ENCODE peak calls at places on chromosomes 12 and 14, in ten cellular contexts. P is breast epithelium; Z is thyroid gland; S is spleen; A is CD8-positive, alpha-beta T cell; C is endothelial cell of umbilical vein; K is stomach; B is uterus; U is CD8-positive, alpha-beta memory T cell; Y is IMR-90. V is an unnamed sample. For H3K4me1, the result is how much of the 10 kb centered on the place peaks cover.

GRCh38 chr14:92753250-92753649 is 4.8 kb upstream of the LGMN start:
- DNase-seq in A (no peak), Y (no peak), B (no peak), C (no peak), S (no peak), P (no peak), K (no peak), U (no peak), Z (no peak), V (no peak)

GRCh38 chr12:94740601-94741362 is 90.4 kb upstream of the TMCC3 start:
- DNase-seq in K (no peak), Z (peak), P (no peak), C (no peak), U (no peak), B (no peak), S (no peak), Y (no peak), A (no peak), V (no peak)

GRCh38 chr12:47576256-47576655 is 129.6 kb downstream of the RPAP3 start:
- DNase-seq in C (no peak), Y (no peak), U (no peak), A (no peak), B (no peak), P (no peak), Z (no peak), S (no peak), K (no peak), V (no peak)

GRCh38 chr12:95418142-95418541 is 55.8 kb upstream of the METAP2 start:
- DNase-seq in A (no peak), Y (no peak), Z (no peak), U (no peak), S (no peak), K (no peak), B (no peak), P (no peak), C (no peak), V (no peak)

GRCh38 chr12:132603240-132604107 is 6.9 kb downstream of the LRCOL1 start:
- DNase-seq in A (no peak), S (no peak), B (no peak), P (no peak), K (no peak), C (peak), Y (no peak), U (no peak), Z (no peak), V (no peak)

GRCh38 chr12:7345232-7345631 is 41.4 kb downstream of the ACSM4 start:
- DNase-seq in Z (no peak), B (no peak), A (no peak), K (no peak), P (no peak), U (no peak), S (no peak), Y (no peak), C (no peak), V (no peak)

GRCh38 chr12:115306380-115306779 is 622.4 kb upstream of the TBX3 start:
- DNase-seq in Z (no peak), U (no peak), P (no peak), C (no peak), B (no peak), K (no peak), Y (no peak), A (no peak), S (no peak), V (no peak)

GRCh38 chr14:31937730-31938346 is 139.3 kb upstream of the ARHGAP5 start:
- DNase-seq in K (peak), Y (peak), U (no peak), P (peak), S (no peak), C (peak), B (no peak), Z (no peak), A (peak), V (peak)

GRCh38 chr12:119258149-119258548 is 76.4 kb upstream of the CCDC60 start:
- DNase-seq in P (no peak), C (no peak), U (no peak), K (no peak), Z (peak), Y (no peak), A (no peak), B (no peak), S (no peak), V (no peak)

GRCh38 chr14:36663404-36664321 is 2.0 kb downstream of the PAX9 start:
- DNase-seq in K (no peak), B (no peak), Z (peak), Y (no peak), A (no peak), U (no peak), S (no peak), P (no peak), C (no peak), V (no peak)

GRCh38 chr14:70716483-70716882 is 74.8 kb downstream of the TTC9 start:
- DNase-seq in S (no peak), C (no peak), A (no peak), U (no peak), Y (no peak), P (no peak), Z (no peak), K (no peak), B (no peak), V (no peak)

GRCh38 chr12:123232472-123232806 is 502 bp downstream of the MPHOSPH9 start:
- DNase-seq in Y (no peak), K (no peak), Z (no peak), U (no peak), C (no peak), S (no peak), A (no peak), P (no peak), B (no peak), V (no peak)

GRCh38 chr14:55749201-55749812 is 169.3 kb downstream of the KTN1 start:
- DNase-seq in P (peak), Y (peak), B (no peak), C (no peak), U (no peak), K (no peak), Z (no peak), S (no peak), A (no peak), V (no peak)

GRCh38 chr14:74978416-74978947 is 23.1 kb upstream of the PGF start:
- DNase-seq in Z (no peak), P (no peak), Y (no peak), K (no peak), U (no peak), S (no peak), B (no peak), A (no peak), C (no peak), V (no peak)

GRCh38 chr12:18457362-18457761 is 196.0 kb downstream of the PIK3C2G start:
- DNase-seq in C (no peak), S (no peak), A (no peak), B (no peak), Y (no peak), P (no peak), U (no peak), K (no peak), Z (no peak), V (no peak)

GRCh38 chr12:3184485-3184884 is 107.3 kb downstream of the TSPAN9 start:
- DNase-seq in P (no peak), Y (no peak), S (no peak), U (no peak), B (no peak), C (no peak), K (no peak), Z (no peak), A (no peak), V (no peak)

GRCh38 chr14:35046751-35047536 is 872 bp downstream of the FAM177A1 start:
- DNase-seq in Y (peak), Z (peak), P (peak), U (no peak), A (no peak), B (no peak), S (no peak), K (peak), C (peak), V (no peak)

GRCh38 chr12:6925543-6926279 is 2.0 kb upstream of the ATN1 start:
- DNase-seq in S (peak), Z (peak), P (peak), C (peak), Y (peak), B (peak), U (no peak), K (peak), A (no peak), V (no peak)

GRCh38 chr14:88749139-88749538 is 43.6 kb downstream of the EML5 start:
- DNase-seq in S (no peak), Y (peak), B (no peak), A (no peak), P (no peak), K (no peak), Z (no peak), U (no peak), C (no peak), V (no peak)

GRCh38 chr12:49585477-49586445 is 17.8 kb upstream of the MCRS1 start:
- DNase-seq in Z (no peak), P (no peak), U (no peak), Y (no peak), B (no peak), S (no peak), A (no peak), C (no peak), K (no peak), V (no peak)

GRCh38 chr12:49582201-49582600 is 14.3 kb upstream of the MCRS1 start:
- DNase-seq in S (no peak), Y (no peak), K (no peak), P (no peak), U (no peak), A (no peak), Z (no peak), B (no peak), C (no peak), V (no peak)

GRCh38 chr12:49580572-49581535 is 12.9 kb upstream of the MCRS1 start:
- DNase-seq in A (peak), U (peak), C (peak), B (peak), Z (peak), S (no peak), P (peak), K (peak), Y (peak), V (no peak)

GRCh38 chr12:49582840-49583239 is 14.9 kb upstream of the MCRS1 start:
- DNase-seq in S (no peak), A (no peak), Z (peak), C (no peak), K (no peak), P (no peak), B (no peak), U (no peak), Y (peak), V (no peak)

DNA sequence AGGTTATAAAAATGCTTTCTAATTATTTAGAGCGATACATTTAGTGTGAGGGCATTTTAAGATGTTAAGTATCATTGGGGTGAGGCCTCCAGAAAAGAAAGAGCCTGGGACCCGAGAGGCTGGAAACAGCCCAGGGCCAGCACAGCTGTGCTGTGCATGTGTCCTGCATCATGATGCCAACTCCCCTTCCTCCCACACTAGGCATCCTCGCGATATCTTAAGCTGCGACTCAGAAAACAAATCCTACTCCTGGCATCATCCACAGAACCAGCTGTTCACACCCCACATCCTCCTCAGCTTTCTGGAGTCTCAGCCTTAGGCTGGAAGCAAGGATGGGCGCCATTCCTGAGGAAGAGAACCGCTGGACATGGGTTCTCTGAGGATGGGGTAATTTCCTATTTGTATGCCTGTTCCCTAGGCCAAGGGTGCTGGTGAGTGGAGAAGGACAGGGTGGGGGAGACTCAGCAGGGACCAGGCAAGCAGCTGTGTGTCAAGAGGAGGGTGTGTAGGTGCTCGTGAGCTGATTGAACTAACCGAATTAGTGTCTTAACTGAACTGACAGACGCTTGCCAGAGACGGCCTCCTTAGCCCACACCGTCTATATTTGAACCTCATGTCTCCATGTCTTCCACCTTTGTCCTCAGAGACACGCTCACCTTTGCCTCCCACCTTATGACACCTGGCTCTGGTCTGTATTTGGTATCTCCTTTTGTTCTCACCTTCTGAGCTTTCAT is 15.6 kb upstream of the MCRS1 start:
- DNase-seq in C (no peak), Y (peak), A (no peak), Z (no peak), U (no peak), S (no peak), P (no peak), K (no peak), B (no peak), V (no peak)
- H3K4me1 ChIP-seq in C (under half), Y (under half), A (under half), Z (under half), U (under half), S (under half), P (under half), K (under half), B (under half), V (under half)

GRCh38 chr14:39307815-39308214 is 74.1 kb downstream of the MIA2 start:
- DNase-seq in B (no peak), U (no peak), P (no peak), Y (no peak), Z (no peak), S (no peak), K (no peak), C (no peak), A (no peak), V (no peak)

GRCh38 chr14:39302124-39302810 is 68.6 kb downstream of the MIA2 start:
- DNase-seq in U (no peak), C (peak), S (no peak), B (no peak), Z (no peak), K (no peak), Y (no peak), P (no peak), A (no peak), V (no peak)

GRCh38 chr14:39303100-39303499 is 69.4 kb downstream of the MIA2 start:
- DNase-seq in B (no peak), U (no peak), A (no peak), C (no peak), Z (no peak), S (no peak), Y (no peak), K (no peak), P (no peak), V (no peak)
- H3K27ac ChIP-seq in B (no peak), U (no peak), A (no peak), C (no peak), Z (no peak), S (no peak), Y (no peak), K (no peak), P (no peak), V (no peak)

GRCh38 chr12:44874981-44875416 is 1.1 kb downstream of the NELL2 start:
- DNase-seq in Z (peak), B (no peak), P (no peak), K (no peak), A (peak), C (peak), Y (no peak), U (peak), S (no peak), V (peak)
- H3K4me3 ChIP-seq in Z (no peak), B (peak), P (peak), K (peak), A (peak), C (no peak), Y (no peak), U (peak), S (peak), V (peak)

GRCh38 chr14:77123381-77124344 is 17.9 kb downstream of the ZDHHC22 start:
- DNase-seq in K (peak), Y (no peak), P (peak), B (no peak), A (no peak), S (peak), U (no peak), C (no peak), Z (peak), V (no peak)
- H3K4me1 ChIP-seq in K (under half), Y (under half), P (under half), B (under half), A (under half), S (under half), U (under half), C (under half), Z (under half), V (under half)

GRCh38 chr12:124477109-124477915 is 90.1 kb downstream of the NCOR2 start:
- DNase-seq in P (no peak), S (no peak), Z (no peak), U (no peak), A (no peak), Y (no peak), C (no peak), K (no peak), B (no peak), V (no peak)
- H3K27ac ChIP-seq in P (no peak), S (no peak), Z (no peak), U (no peak), A (no peak), Y (no peak), C (no peak), K (no peak), B (no peak), V (no peak)